ENCODE peak calls at places on chromosomes 6 and 20, in ten cellular contexts. V is transverse colon, C is spleen, Z is breast epithelium, P is H1, Y is esophagus muscularis mucosa, Q is suprapubic skin, T is GM12878, O is GM23338, J is SK-N-SH. I is an unnamed sample.

GRCh38 chr6:12169377-12169776 is 120.8 kb upstream of the EDN1 start:
- DNase-seq in V (no peak), C (no peak), Z (no peak), P (no peak), Y (no peak), Q (no peak), T (no peak), O (no peak), J (no peak), I (no peak)

GRCh38 chr20:33859157-33859695 is 48.1 kb downstream of the CHMP4B start:
- DNase-seq in V (peak; percentile 52), C (no peak), Z (no peak), P (no peak), Y (no peak), Q (no peak), T (no peak), O (no peak), J (no peak), I (no peak)

GRCh38 chr6:113078791-113079190 is 731.7 kb downstream of the RFPL4B start:
- DNase-seq in V (no peak), C (no peak), Z (no peak), P (no peak), Y (no peak), Q (no peak), T (no peak), O (no peak), J (no peak), I (no peak)

GRCh38 chr6:593907-594212 is 63.0 kb downstream of the HUS1B start:
- DNase-seq in V (no peak), C (no peak), Z (no peak), P (no peak), Y (no peak), Q (no peak), T (no peak), O (peak; percentile 63), J (no peak), I (no peak)

GRCh38 chr6:157060440-157060949 is 262.8 kb downstream of the TMEM242 start:
- DNase-seq in V (no peak), C (no peak), Z (no peak), P (no peak), Y (no peak), Q (no peak), T (no peak), O (no peak), J (no peak), I (no peak)

GRCh38 chr6:77368660-77369313 is 94.5 kb downstream of the HTR1B start:
- DNase-seq in V (peak; percentile 13), C (no peak), Z (no peak), P (peak; percentile 15), Y (no peak), Q (no peak), T (no peak), O (peak; percentile 64), J (no peak), I (no peak)

GRCh38 chr6:144578385-144579350 is 293.5 kb downstream of the UTRN start:
- DNase-seq in V (no peak), C (no peak), Z (no peak), P (no peak), Y (no peak), Q (no peak), T (no peak), O (no peak), J (no peak), I (no peak)

GRCh38 chr20:56590888-56591287 is 38.2 kb upstream of the TFAP2C start:
- DNase-seq in V (no peak), C (no peak), Z (no peak), P (no peak), Y (no peak), Q (no peak), T (no peak), O (no peak), J (no peak), I (no peak)

GRCh38 chr6:44057931-44058616 is 69.2 kb downstream of the MRPL14 start:
- DNase-seq in V (no peak), C (no peak), Z (no peak), P (no peak), Y (no peak), Q (no peak), T (no peak), O (no peak), J (no peak), I (no peak)

GRCh38 chr6:44058617-44059358 is 68.5 kb downstream of the MRPL14 start:
- DNase-seq in V (peak; percentile 64), C (peak; percentile 85), Z (peak; percentile 86), P (no peak), Y (peak; percentile 95), Q (peak; percentile 92), T (no peak), O (no peak), J (peak; percentile 81), I (peak; percentile 94)

GRCh38 chr6:44061375-44062104 is 65.7 kb downstream of the MRPL14 start:
- DNase-seq in V (no peak), C (no peak), Z (no peak), P (no peak), Y (no peak), Q (no peak), T (no peak), O (no peak), J (no peak), I (no peak)

GRCh38 chr6:44060622-44061374 is 66.5 kb downstream of the MRPL14 start:
- DNase-seq in V (no peak), C (no peak), Z (no peak), P (no peak), Y (no peak), Q (no peak), T (no peak), O (no peak), J (no peak), I (no peak)

GRCh38 chr6:44059359-44060342 is 67.6 kb downstream of the MRPL14 start:
- DNase-seq in V (no peak), C (no peak), Z (no peak), P (no peak), Y (no peak), Q (no peak), T (no peak), O (no peak), J (no peak), I (no peak)
- TF ChIP-seq POLR2AphosphoS5 in V (no peak), C (peak; percentile 44), Z (no peak), P (no peak), Y (peak; percentile 13), Q (no peak), T (no peak), O (no peak), J (no peak), I (no peak)

GRCh38 chr6:1689141-1689540 is 79.4 kb downstream of the FOXC1 start:
- DNase-seq in V (no peak), C (no peak), Z (no peak), P (no peak), Y (no peak), Q (no peak), T (no peak), O (no peak), J (no peak), I (no peak)

GRCh38 chr6:1688396-1688795 is 78.7 kb downstream of the FOXC1 start:
- DNase-seq in V (no peak), C (no peak), Z (no peak), P (no peak), Y (no peak), Q (no peak), T (no peak), O (no peak), J (no peak), I (no peak)

GRCh38 chr6:1687402-1687801 is 77.7 kb downstream of the FOXC1 start:
- DNase-seq in V (no peak), C (no peak), Z (no peak), P (no peak), Y (no peak), Q (no peak), T (no peak), O (no peak), J (no peak), I (no peak)

GRCh38 chr6:1686117-1687098 is 76.7 kb downstream of the FOXC1 start:
- DNase-seq in V (no peak), C (no peak), Z (no peak), P (no peak), Y (no peak), Q (no peak), T (no peak), O (peak; percentile 32), J (peak; percentile 58), I (no peak)
- TF ChIP-seq CTCF in V (no peak), C (no peak), Z (no peak), P (no peak), Y (no peak), Q (peak; percentile 19), T (peak; percentile 6), O (peak; percentile 41), J (peak; percentile 72), I (no peak)

DNA sequence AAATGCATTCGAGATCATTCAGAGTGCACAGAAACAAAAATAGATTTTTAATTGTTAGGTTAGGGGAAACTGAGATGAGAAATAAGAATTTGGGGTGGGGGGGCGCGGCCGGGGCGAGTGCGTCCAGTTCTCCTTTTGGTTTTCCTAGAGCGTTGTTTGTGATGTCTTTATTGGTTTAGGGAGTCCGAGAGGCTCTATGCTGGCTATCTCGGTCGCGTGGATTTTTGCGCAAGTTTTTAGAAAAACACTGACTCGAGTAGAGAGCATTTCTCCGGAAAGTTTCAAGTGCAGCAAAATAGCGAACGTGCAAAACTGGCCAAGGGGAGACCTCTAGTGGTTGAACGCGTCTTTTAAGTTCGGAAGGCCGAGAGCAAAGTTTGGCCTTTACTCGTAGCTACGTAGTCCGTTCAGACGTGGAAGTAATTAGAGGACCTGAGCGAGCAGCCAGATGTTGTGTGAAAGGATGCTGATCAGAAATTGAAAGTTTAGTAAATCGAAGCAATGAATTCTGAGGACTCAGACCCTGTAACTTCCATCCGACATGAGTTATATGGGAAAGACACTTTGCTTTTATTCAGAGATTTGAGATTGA is 2.6 kb downstream of the L3MBTL3 start:
- DNase-seq in V (peak; percentile 87), C (peak; percentile 86), Z (peak; percentile 72), P (peak; percentile 51), Y (peak; percentile 93), Q (peak; percentile 89), T (peak; percentile 72), O (peak; percentile 93), J (peak; percentile 60), I (peak; percentile 93)
- TF ChIP-seq POLR2AphosphoS5 in V (no peak), C (no peak), Z (no peak), P (no peak), Y (peak; percentile 45), Q (no peak), T (no peak), O (no peak), J (peak; percentile 28), I (peak; percentile 51)

DNA sequence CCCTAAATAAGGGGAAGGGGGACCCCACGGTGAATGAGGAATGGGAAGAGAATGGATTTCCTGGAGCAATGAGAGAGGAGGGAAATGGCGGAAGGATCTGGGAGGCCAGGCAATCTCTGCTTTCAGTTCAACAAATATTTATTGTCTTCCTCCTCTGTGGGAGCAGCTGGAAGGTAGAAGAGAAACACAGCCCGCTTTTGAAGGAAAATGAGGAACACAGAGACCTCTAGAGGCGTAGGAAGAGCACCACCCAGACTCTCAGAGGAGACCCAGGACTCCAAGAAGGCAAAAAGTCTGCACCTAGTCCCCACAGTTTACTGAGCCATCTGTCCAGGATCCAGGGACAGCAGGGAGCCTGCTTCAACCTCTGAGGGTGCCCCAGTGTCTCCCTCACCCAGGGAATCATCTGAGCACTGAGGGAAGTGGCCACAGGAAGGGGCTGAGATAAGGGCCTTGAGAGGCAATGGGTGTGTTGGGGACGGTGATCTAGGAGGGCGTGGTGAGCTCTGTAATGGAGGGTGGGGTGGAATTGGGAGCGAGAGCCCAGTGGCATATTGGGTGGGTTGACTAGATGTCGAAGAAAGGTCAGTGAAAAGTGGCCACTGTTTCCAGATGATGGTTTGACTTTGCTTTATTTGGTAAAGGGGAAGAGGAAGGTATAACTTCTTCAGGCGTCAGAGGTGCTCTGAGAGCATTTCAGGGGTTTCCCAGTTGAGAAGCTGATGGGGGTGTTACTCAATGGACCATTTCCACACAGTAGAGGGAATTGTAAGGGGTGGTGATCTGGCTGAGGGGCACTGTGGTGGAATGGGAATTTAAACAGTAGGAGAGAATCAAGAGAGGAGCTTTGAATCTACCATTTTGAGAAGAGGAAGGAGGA is 610 bp downstream of the PSORS1C1 start:
- DNase-seq in V (no peak), C (peak; percentile 9), Z (no peak), P (no peak), Y (no peak), Q (no peak), T (no peak), O (peak; percentile 70), J (no peak), I (no peak)
- TF ChIP-seq CTCF in V (no peak), C (no peak), Z (no peak), P (no peak), Y (no peak), Q (no peak), T (no peak), O (peak; percentile 36), J (peak; percentile 61), I (no peak)

I was measured in sigmoid colon.